ENCODE peak calls at places on chromosomes 5 and 9, in six cellular contexts. X, N, J, B, V and T are unnamed samples. For H3K4me1, the result is how much of the 10 kb centered on the place peaks cover.

GRCh38 chr5:171523781-171524180 is 104.3 kb downstream of the FGF18 start:
- DNase-seq in X (no peak), N (no peak), J (no peak), B (no peak), V (peak), T (no peak)

GRCh38 chr5:58816181-58816731 is 233.4 kb downstream of the RAB3C start:
- DNase-seq in X (no peak), N (no peak), J (no peak), B (no peak), V (peak), T (no peak)

GRCh38 chr9:98445576-98445975 is 190.1 kb upstream of the TBC1D2 start:
- DNase-seq in X (no peak), N (no peak), J (no peak), B (no peak), V (no peak), T (no peak)

GRCh38 chr5:16946725-16947124 is 10.6 kb upstream of the MYO10 start:
- DNase-seq in X (no peak), N (no peak), J (no peak), B (no peak), V (no peak), T (no peak)

GRCh38 chr5:59596586-59597348 is 296.8 kb downstream of the PDE4D start:
- DNase-seq in X (peak), N (peak), J (no peak), B (peak), V (no peak), T (peak)

GRCh38 chr9:22657713-22658112 is 211.1 kb downstream of the DMRTA1 start:
- DNase-seq in X (peak), N (no peak), J (no peak), B (no peak), V (no peak), T (peak)

GRCh38 chr9:91820949-91821880 is 128.8 kb downstream of the ROR2 start:
- DNase-seq in X (peak), N (peak), J (no peak), B (peak), V (no peak), T (peak)

GRCh38 chr5:22896155-22896554 is 43.0 kb upstream of the CDH12 start:
- DNase-seq in X (no peak), N (no peak), J (no peak), B (peak), V (no peak), T (no peak)

GRCh38 chr9:124480621-124480981 is 26.6 kb downstream of the NR5A1 start:
- DNase-seq in X (peak), N (peak), J (peak), B (peak), V (peak), T (peak)

GRCh38 chr9:69657269-69657668 is 14.9 kb downstream of the APBA1 start:
- DNase-seq in X (peak), N (peak), J (no peak), B (no peak), V (no peak), T (no peak)

GRCh38 chr9:13688223-13688989 is 408.9 kb upstream of the MPDZ start:
- DNase-seq in X (no peak), N (no peak), J (peak), B (peak), V (no peak), T (no peak)

GRCh38 chr9:99140685-99141314 is 35.9 kb downstream of the TGFBR1 start:
- DNase-seq in X (peak), N (peak), J (peak), B (peak), V (peak), T (peak)

GRCh38 chr9:17847908-17848307 is 269.0 kb downstream of the SH3GL2 start:
- DNase-seq in X (no peak), N (no peak), J (no peak), B (no peak), V (no peak), T (no peak)

GRCh38 chr5:144281784-144282183 is 111.1 kb downstream of the KCTD16 start:
- DNase-seq in X (no peak), N (no peak), J (no peak), B (no peak), V (no peak), T (peak)

GRCh38 chr5:1312993-1313833 is 18.3 kb upstream of the TERT start:
- DNase-seq in X (no peak), N (no peak), J (no peak), B (peak), V (no peak), T (no peak)

GRCh38 chr9:135592331-135592590 is 30.7 kb downstream of the PAEP start:
- DNase-seq in X (no peak), N (no peak), J (no peak), B (no peak), V (peak), T (no peak)

GRCh38 chr9:91296354-91296753 is 65.4 kb downstream of the AUH start:
- DNase-seq in X (no peak), N (no peak), J (no peak), B (no peak), V (no peak), T (no peak)

GRCh38 chr9:138096192-138096845 is 218.7 kb downstream of the CACNA1B start:
- DNase-seq in X (no peak), N (no peak), J (no peak), B (no peak), V (no peak), T (no peak)
- H3K4me1 ChIP-seq in X (under half), N (under half), J (under half), B (under half), V (under half), T (under half)

DNA sequence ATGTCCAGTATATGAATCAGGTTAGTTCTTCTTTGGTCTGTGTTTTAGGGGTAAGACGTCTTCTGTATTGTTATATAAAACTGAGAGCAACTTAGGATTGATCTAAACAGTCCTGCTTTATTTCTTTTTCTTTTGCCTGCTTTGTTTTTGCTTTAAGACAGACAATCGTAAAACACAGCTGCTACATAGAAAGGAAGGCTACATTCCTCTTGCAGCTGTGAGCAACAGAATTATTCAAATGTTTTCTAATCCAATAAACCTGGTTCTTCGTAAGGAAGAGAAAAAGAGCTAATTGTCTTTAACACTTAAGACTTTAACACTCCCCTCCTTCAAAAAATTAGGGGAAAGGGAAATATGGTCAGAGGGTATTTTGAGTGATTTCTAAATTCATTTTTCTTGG is 14.6 kb downstream of the FGF1 start:
- DNase-seq in X (no peak), N (peak), J (no peak), B (no peak), V (no peak), T (no peak)
- H3K4me3 ChIP-seq in X (no peak), N (no peak), J (no peak), B (no peak), V (no peak), T (peak)

GRCh38 chr5:154849261-154849660 is 1.1 kb downstream of the FAXDC2 start:
- DNase-seq in X (no peak), N (no peak), J (no peak), B (no peak), V (no peak), T (no peak)

GRCh38 chr5:154844800-154845199 is 5.6 kb downstream of the FAXDC2 start:
- DNase-seq in X (no peak), N (no peak), J (no peak), B (no peak), V (peak), T (no peak)

GRCh38 chr5:154850255-154851062 is at the start of gene FAXDC2:
- DNase-seq in X (peak), N (peak), J (peak), B (peak), V (peak), T (peak)

GRCh38 chr5:154851351-154851750 is 948 bp upstream of the FAXDC2 start:
- DNase-seq in X (no peak), N (no peak), J (no peak), B (no peak), V (no peak), T (no peak)

DNA sequence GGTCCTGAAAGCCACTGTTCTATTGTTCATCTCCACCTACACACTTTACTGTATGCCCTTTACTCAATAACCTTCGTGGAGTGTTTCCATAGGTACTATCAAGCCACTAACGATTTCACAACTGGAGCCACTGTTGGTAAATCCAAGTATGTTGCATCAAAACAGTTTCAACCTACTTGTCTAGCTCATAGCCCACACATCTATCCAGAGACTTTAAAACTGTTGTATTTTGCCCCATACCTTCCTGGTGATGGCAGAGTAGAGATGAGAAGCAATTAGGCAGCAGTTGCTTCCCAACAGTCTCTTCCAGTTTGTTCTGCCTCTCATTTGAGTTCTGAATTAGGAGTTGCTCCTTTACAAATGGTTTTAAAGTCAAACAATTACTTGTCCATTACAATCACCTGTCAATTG is 607 bp downstream of the FAXDC2 start:
- DNase-seq in X (peak), N (peak), J (no peak), B (peak), V (no peak), T (peak)
- H3K9ac ChIP-seq in X (peak), N (no peak), J (no peak), B (no peak), V (peak), T (peak)

GRCh38 chr9:127555830-127556820 is 56.0 kb upstream of the STXBP1 start:
- DNase-seq in X (peak), N (peak), J (no peak), B (peak), V (no peak), T (peak)

GRCh38 chr9:127554966-127555829 is 56.9 kb upstream of the STXBP1 start:
- DNase-seq in X (peak), N (no peak), J (peak), B (no peak), V (no peak), T (peak)

GRCh38 chr9:127556871-127557270 is 55.2 kb upstream of the STXBP1 start:
- DNase-seq in X (no peak), N (no peak), J (no peak), B (no peak), V (no peak), T (no peak)

GRCh38 chr9:127550751-127551150 is 61.3 kb upstream of the STXBP1 start:
- DNase-seq in X (no peak), N (no peak), J (no peak), B (no peak), V (no peak), T (no peak)

DNA sequence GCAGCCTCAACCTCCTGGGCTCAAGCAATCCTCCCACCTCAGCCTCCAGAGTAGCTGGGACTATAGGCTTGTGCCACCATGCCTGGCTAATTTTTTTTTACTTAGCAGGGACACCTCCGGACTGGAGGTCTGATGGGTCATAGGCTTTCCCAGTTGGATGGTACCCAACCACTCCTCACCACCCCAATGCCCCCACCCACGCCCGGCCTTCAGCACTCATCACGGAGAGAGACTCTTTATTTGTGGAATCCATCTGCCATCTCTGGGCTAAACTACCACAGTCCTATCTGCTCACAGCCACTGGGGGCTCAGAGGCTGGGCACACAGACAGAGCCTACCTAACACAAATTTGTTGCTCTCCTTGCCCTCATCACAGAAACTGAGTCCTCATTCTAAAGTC is 58.3 kb upstream of the STXBP1 start:
- DNase-seq in X (no peak), N (no peak), J (no peak), B (no peak), V (no peak), T (no peak)
- H3K4me1 ChIP-seq in X (half or more), N (half or more), J (under half), B (half or more), V (half or more), T (under half)

DNA sequence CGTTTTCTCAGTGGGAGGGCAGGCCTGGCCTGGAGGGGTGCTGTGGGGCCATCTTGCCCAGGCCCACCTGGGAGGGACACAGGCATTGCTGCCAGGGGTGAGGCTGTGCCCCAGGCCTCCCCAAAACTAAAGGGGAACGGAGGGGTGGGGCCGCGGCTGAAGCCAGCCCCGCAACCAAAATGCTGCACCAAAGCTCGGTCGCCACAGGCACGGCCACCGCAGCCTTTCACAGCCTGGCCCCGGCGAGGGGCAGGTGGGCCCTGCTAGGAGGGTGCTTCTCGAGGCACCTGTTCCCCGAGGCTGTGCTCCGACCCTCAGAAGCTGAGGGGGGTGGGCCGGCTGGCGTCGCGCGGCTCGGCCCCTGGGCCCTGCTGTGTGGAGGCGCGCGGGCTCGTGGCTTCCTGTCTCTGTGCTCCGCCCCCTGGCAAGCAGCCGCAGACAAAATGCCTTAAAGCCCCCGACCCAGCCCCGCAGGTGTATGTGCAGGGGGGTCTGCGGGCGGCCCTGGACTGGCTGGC is 57.6 kb downstream of the JAK2 start:
- DNase-seq in X (no peak), N (no peak), J (no peak), B (no peak), V (peak), T (no peak)
- H3K4me3 ChIP-seq in X (no peak), N (no peak), J (no peak), B (no peak), V (no peak), T (no peak)

GRCh38 chr5:108193021-108193795 is 188.7 kb downstream of the FBXL17 start:
- DNase-seq in X (peak), N (peak), J (no peak), B (peak), V (no peak), T (peak)
- H3K9ac ChIP-seq in X (no peak), N (no peak), J (no peak), B (no peak), V (no peak), T (no peak)